ENCODE peak calls at places on chromosomes 4 and X, in six cellular contexts. K, E, M, L, Q and A are unnamed samples.
A peak's percentile ranks its signal among the peaks of the same experiment; 100 is the strongest.

GRCh38 chr4:973431-974397 is at the start of gene DGKQ:
- DNase-seq in E (peak; percentile 82), L (peak; percentile 94), Q (peak; percentile 83), M (peak; percentile 84), K (peak; percentile 95), A (peak; percentile 83)

GRCh38 chrX:154381271-154381670 is 2.2 kb downstream of the EMD start:
- DNase-seq in L (no peak), E (no peak), K (no peak), M (no peak), Q (no peak), A (no peak)

GRCh38 chr4:2285665-2286381 is 23.9 kb upstream of the MXD4 start:
- DNase-seq in Q (no peak), K (no peak), M (peak; percentile 9), L (peak; percentile 52), E (no peak), A (no peak)

GRCh38 chr4:159376289-159376688 is 273.4 kb downstream of the RAPGEF2 start:
- DNase-seq in E (no peak), M (no peak), L (no peak), Q (no peak), K (no peak), A (no peak)

GRCh38 chr4:4412661-4413372 is 25.9 kb downstream of the NSG1 start:
- DNase-seq in Q (no peak), L (no peak), K (no peak), E (no peak), M (no peak), A (no peak)

GRCh38 chrX:12330841-12331240 is 192.6 kb downstream of the FRMPD4 start:
- DNase-seq in L (no peak), Q (no peak), M (no peak), E (peak; percentile 71), K (no peak), A (no peak)

GRCh38 chrX:115690554-115691216 is 129.7 kb downstream of the PLS3 start:
- DNase-seq in K (no peak), M (peak; percentile 40), L (peak; percentile 68), Q (peak; percentile 31), E (peak; percentile 83), A (peak; percentile 70)

GRCh38 chrX:4844376-4844775 is 1130.9 kb upstream of the PRKX start:
- DNase-seq in M (no peak), K (no peak), E (no peak), Q (no peak), L (no peak), A (no peak)

DNA sequence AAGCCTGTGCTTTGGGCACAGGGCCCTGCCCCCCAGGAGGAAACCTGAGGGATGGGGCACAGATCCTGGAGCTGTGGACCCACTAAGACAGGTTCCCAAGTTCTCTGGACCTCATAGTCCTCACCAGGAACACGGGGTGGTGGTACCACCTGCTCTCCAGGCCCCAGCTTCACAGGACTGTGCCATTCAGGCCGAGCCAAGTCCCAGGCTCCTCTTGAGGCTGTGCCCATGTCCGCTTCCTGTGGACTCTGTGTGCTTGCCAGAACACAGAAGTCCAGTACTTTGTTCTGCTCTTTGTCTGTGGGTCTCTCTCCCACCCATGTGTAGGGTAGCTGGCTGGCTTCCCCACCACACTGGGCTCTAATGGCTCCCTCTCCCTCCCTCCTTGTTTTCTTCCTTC is 104.5 kb upstream of the PSAPL1 start:
- DNase-seq in Q (no peak), K (no peak), L (no peak), M (no peak), E (no peak), A (no peak)
- H3K4me3 ChIP-seq in Q (peak overlapping the region; percentile 64), K (no peak overlapping the region), L (no peak overlapping the region), M (no peak overlapping the region), E (no peak overlapping the region), A (no peak overlapping the region)

GRCh38 chrX:40883021-40883619 is 147.8 kb upstream of the MED14 start:
- DNase-seq in M (no peak), L (no peak), K (no peak), E (no peak), Q (no peak), A (no peak)

GRCh38 chrX:40880712-40881111 is 145.4 kb upstream of the MED14 start:
- DNase-seq in M (no peak), Q (no peak), L (no peak), K (no peak), E (no peak), A (no peak)

GRCh38 chrX:40878821-40879571 is 143.7 kb upstream of the MED14 start:
- DNase-seq in Q (no peak), M (no peak), K (no peak), E (no peak), L (no peak), A (no peak)

GRCh38 chrX:40877869-40878268 is 142.5 kb upstream of the MED14 start:
- DNase-seq in Q (peak; percentile 17), L (no peak), E (peak; percentile 31), K (no peak), M (no peak), A (no peak)
- H3K4me3 ChIP-seq in Q (no peak overlapping the region), L (no peak overlapping the region), E (no peak overlapping the region), K (no peak overlapping the region), M (no peak overlapping the region), A (no peak overlapping the region)

GRCh38 chrX:70485466-70485865 is 40.8 kb downstream of the DLG3 start:
- DNase-seq in Q (no peak), L (no peak), E (no peak), K (no peak), M (no peak), A (no peak)
- H3K4me3 ChIP-seq in Q (no peak overlapping the region), L (no peak overlapping the region), E (no peak overlapping the region), K (no peak overlapping the region), M (no peak overlapping the region), A (no peak overlapping the region)

GRCh38 chrX:155613927-155614559 is 1.3 kb upstream of the TMLHE start:
- DNase-seq in L (no peak), Q (no peak), E (no peak), K (no peak), M (no peak), A (no peak)

GRCh38 chrX:155612312-155613224 is at the start of gene TMLHE:
- DNase-seq in L (peak; percentile 76), K (peak; percentile 74), M (peak; percentile 47), Q (peak; percentile 43), E (peak; percentile 57), A (peak; percentile 9)

GRCh38 chrX:155615938-155616337 is 3.2 kb upstream of the TMLHE start:
- DNase-seq in L (no peak), Q (no peak), K (no peak), M (no peak), E (no peak), A (no peak)

DNA sequence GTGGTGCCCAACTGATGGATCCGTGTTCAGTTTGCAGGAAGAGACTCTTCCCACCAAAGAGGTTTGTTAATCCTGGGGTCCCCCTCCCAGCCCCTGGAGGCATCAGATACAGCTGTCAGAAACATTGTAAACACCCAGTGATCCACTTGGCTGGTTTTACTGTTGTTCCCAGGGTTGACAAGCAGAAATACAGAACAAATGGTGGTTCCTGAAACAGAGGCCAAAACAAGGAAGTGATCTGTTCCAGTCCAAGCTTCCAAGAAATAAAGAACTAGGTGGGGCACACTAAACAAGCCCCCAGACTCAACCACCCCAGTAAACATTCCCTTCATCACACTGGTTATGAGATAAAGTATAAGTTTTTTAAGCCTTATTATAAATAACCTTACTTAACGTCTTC is 1.4 kb downstream of the TMLHE start:
- DNase-seq in E (no peak), M (no peak), K (no peak), L (no peak), Q (no peak), A (no peak)
- H3K4me3 ChIP-seq in E (peak overlapping the region; percentile 79), M (peak overlapping the region; percentile 74), K (no peak overlapping the region), L (peak overlapping the region; percentile 65), Q (peak overlapping the region; percentile 79), A (no peak overlapping the region)

GRCh38 chrX:129782015-129782495 is 2.3 kb downstream of the SASH3 start:
- DNase-seq in Q (no peak), L (no peak), M (no peak), E (no peak), K (no peak), A (no peak)

GRCh38 chrX:129779086-129779672 is 570 bp upstream of the SASH3 start:
- DNase-seq in K (no peak), Q (no peak), M (no peak), E (no peak), L (no peak), A (no peak)

GRCh38 chrX:129781134-129782014 is 1.6 kb downstream of the SASH3 start:
- DNase-seq in Q (peak; percentile 92), M (peak; percentile 34), E (no peak), L (no peak), K (peak; percentile 87), A (no peak)

GRCh38 chrX:129780441-129781105 is 824 bp downstream of the SASH3 start:
- DNase-seq in L (no peak), K (no peak), M (no peak), Q (no peak), E (no peak), A (no peak)

DNA sequence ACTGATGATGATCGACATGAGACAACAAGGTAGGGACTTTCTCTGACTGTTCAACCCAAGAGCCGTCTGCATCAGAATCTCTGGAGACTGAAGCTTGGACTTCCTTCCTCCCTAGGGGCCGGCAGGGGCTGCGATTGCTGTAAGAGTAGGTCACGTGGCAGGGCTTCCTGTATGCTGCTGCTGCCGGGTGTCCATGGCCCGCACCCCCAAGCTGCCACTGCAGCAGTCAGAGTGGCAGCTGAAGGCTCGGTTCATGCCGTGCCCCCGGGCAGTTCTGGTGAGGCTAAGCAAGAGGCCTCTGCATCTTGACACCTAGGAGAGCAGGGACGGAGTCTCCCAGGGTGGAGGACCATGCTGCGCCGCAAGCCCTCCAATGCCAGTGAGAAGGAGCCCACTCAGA is at the start of gene SASH3:
- DNase-seq in K (peak; percentile 80), L (peak; percentile 78), Q (peak; percentile 86), E (no peak), M (peak; percentile 55), A (no peak)
- H3K4me3 ChIP-seq in K (peak within 1 kb of the TSS; percentile 97), L (peak within 1 kb of the TSS; percentile 26), Q (peak within 1 kb of the TSS; percentile 99), E (no peak within 1 kb of the TSS), M (peak within 1 kb of the TSS; percentile 16), A (no peak within 1 kb of the TSS)

DNA sequence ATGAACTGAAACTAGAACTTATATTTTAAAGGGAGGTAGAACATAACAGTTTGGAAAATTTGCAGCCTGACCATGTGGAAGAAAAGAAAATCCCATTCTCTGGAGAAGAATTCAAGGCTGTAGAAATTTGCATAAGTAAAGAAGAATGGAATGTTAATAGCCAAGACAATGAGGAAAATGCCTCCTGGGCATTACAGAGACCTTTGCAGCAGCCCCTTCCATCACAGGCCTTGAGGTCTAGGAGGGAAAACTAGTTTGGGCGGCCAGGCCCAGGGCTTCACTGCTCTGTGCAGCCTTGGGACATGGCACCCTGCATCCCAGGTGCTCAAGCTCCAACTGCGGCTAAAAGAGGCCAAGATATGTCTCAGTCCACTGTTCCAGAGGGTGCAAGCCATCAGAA is 1506.8 kb downstream of the PCDH18 start:
- DNase-seq in M (no peak), Q (no peak), E (no peak), K (no peak), L (no peak), A (no peak)
- H3K4me3 ChIP-seq in M (no peak overlapping the region), Q (no peak overlapping the region), E (no peak overlapping the region), K (no peak overlapping the region), L (no peak overlapping the region), A (no peak overlapping the region)

DNA sequence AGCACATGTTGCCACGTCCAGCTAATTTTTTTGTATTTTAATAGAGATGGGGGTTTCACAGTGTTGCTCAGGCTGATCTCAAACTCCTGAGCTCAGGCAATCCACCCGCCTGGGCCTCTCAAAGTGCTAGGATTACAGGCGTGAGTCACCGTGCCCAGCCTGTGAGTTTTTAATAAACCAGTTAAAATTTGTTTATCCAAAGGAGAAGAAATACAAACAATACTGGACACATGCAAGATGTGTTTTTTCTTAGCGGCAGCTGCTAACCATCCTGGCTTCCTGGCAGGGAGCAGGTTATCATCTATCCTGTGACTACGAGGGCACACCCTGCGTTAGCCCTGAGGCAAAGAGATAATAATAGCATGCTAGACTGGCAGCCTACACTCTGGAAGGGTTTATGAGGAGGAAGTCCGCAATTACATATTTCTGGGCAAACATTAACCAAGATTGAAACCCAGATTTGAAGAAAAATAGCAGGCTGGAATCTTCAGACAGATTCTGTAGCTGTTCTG is 191.4 kb downstream of the SPRY1 start:
- DNase-seq in M (peak; percentile 25), Q (no peak), L (peak; percentile 84), K (no peak), E (peak; percentile 79), A (no peak)
- H3K4me3 ChIP-seq in M (no peak overlapping the region), Q (no peak overlapping the region), L (no peak overlapping the region), K (no peak overlapping the region), E (peak overlapping the region; percentile 6), A (no peak overlapping the region)